ENCODE peak calls at places on chromosomes 7 and 10, in nine cellular contexts. One of them, this sample, is unnamed.

GRCh38 chr10:119025336-119025735 is 4.2 kb upstream of the NANOS1 start:
- DNase-seq in osteoblast: peak
- DNase-seq in heart right ventricle: peak
- DNase-seq in bronchial epithelial cell: peak
- DNase-seq in AG10803: peak
- DNase-seq in endothelial cell: no peak
- DNase-seq in CD8-positive, alpha-beta T cell: no peak
- DNase-seq in GM10248: no peak
- DNase-seq in foreskin keratinocyte: peak
- DNase-seq in this sample: no peak

GRCh38 chr7:90903856-90904255 is 307.7 kb downstream of the CDK14 start:
- DNase-seq in osteoblast: no peak
- DNase-seq in heart right ventricle: no peak
- DNase-seq in bronchial epithelial cell: no peak
- DNase-seq in AG10803: no peak
- DNase-seq in endothelial cell: no peak
- DNase-seq in CD8-positive, alpha-beta T cell: no peak
- DNase-seq in GM10248: no peak
- DNase-seq in foreskin keratinocyte: no peak
- DNase-seq in this sample: no peak

GRCh38 chr7:51141451-51141971 is 175.1 kb downstream of the COBL start:
- DNase-seq in osteoblast: peak
- DNase-seq in heart right ventricle: no peak
- DNase-seq in bronchial epithelial cell: peak
- DNase-seq in AG10803: peak
- DNase-seq in endothelial cell: peak
- DNase-seq in CD8-positive, alpha-beta T cell: no peak
- DNase-seq in GM10248: no peak
- DNase-seq in foreskin keratinocyte: peak
- DNase-seq in this sample: no peak

GRCh38 chr7:95675016-95675415 is 78.7 kb upstream of the PDK4 start:
- DNase-seq in osteoblast: no peak
- DNase-seq in heart right ventricle: no peak
- DNase-seq in bronchial epithelial cell: no peak
- DNase-seq in AG10803: no peak
- DNase-seq in endothelial cell: no peak
- DNase-seq in CD8-positive, alpha-beta T cell: no peak
- DNase-seq in GM10248: no peak
- DNase-seq in foreskin keratinocyte: no peak
- DNase-seq in this sample: no peak

GRCh38 chr10:122239578-122240257 is 31.4 kb upstream of the BTBD16 start:
- DNase-seq in osteoblast: peak
- DNase-seq in heart right ventricle: no peak
- DNase-seq in bronchial epithelial cell: no peak
- DNase-seq in AG10803: peak
- DNase-seq in endothelial cell: no peak
- DNase-seq in CD8-positive, alpha-beta T cell: no peak
- DNase-seq in GM10248: no peak
- DNase-seq in foreskin keratinocyte: no peak
- DNase-seq in this sample: no peak

GRCh38 chr7:122643248-122643647 is 55.7 kb downstream of the RNF133 start:
- DNase-seq in osteoblast: no peak
- DNase-seq in heart right ventricle: no peak
- DNase-seq in bronchial epithelial cell: no peak
- DNase-seq in AG10803: no peak
- DNase-seq in endothelial cell: no peak
- DNase-seq in CD8-positive, alpha-beta T cell: no peak
- DNase-seq in GM10248: no peak
- DNase-seq in foreskin keratinocyte: no peak
- DNase-seq in this sample: no peak

GRCh38 chr7:146242661-146243060 is 126.1 kb downstream of the CNTNAP2 start:
- DNase-seq in osteoblast: no peak
- DNase-seq in heart right ventricle: no peak
- DNase-seq in bronchial epithelial cell: no peak
- DNase-seq in AG10803: no peak
- DNase-seq in endothelial cell: no peak
- DNase-seq in CD8-positive, alpha-beta T cell: no peak
- DNase-seq in GM10248: no peak
- DNase-seq in foreskin keratinocyte: no peak
- DNase-seq in this sample: no peak

GRCh38 chr7:2003451-2003930 is 229.3 kb downstream of the MAD1L1 start:
- DNase-seq in osteoblast: peak
- DNase-seq in heart right ventricle: no peak
- DNase-seq in bronchial epithelial cell: no peak
- DNase-seq in AG10803: no peak
- DNase-seq in endothelial cell: no peak
- DNase-seq in CD8-positive, alpha-beta T cell: no peak
- DNase-seq in GM10248: no peak
- DNase-seq in foreskin keratinocyte: no peak
- DNase-seq in this sample: no peak

GRCh38 chr10:80202934-80203834 is 2.2 kb downstream of the ANXA11 start:
- DNase-seq in osteoblast: peak
- DNase-seq in heart right ventricle: peak
- DNase-seq in bronchial epithelial cell: peak
- DNase-seq in AG10803: peak
- DNase-seq in endothelial cell: peak
- DNase-seq in CD8-positive, alpha-beta T cell: peak
- DNase-seq in GM10248: peak
- DNase-seq in foreskin keratinocyte: peak
- DNase-seq in this sample: peak

GRCh38 chr10:6399241-6399701 is 180.8 kb downstream of the PRKCQ start:
- DNase-seq in osteoblast: no peak
- DNase-seq in heart right ventricle: peak
- DNase-seq in bronchial epithelial cell: no peak
- DNase-seq in AG10803: peak
- DNase-seq in endothelial cell: no peak
- DNase-seq in CD8-positive, alpha-beta T cell: no peak
- DNase-seq in GM10248: no peak
- DNase-seq in foreskin keratinocyte: no peak
- DNase-seq in this sample: no peak

GRCh38 chr7:35035511-35035921 is 1.8 kb downstream of the DPY19L1 start:
- DNase-seq in osteoblast: no peak
- DNase-seq in heart right ventricle: no peak
- DNase-seq in bronchial epithelial cell: peak
- DNase-seq in AG10803: peak
- DNase-seq in endothelial cell: no peak
- DNase-seq in CD8-positive, alpha-beta T cell: no peak
- DNase-seq in GM10248: peak
- DNase-seq in foreskin keratinocyte: peak
- DNase-seq in this sample: peak

GRCh38 chr10:122647383-122647968 is 52.2 kb downstream of the C10orf120 start:
- DNase-seq in osteoblast: no peak
- DNase-seq in heart right ventricle: no peak
- DNase-seq in bronchial epithelial cell: no peak
- DNase-seq in AG10803: no peak
- DNase-seq in endothelial cell: no peak
- DNase-seq in CD8-positive, alpha-beta T cell: no peak
- DNase-seq in GM10248: no peak
- DNase-seq in foreskin keratinocyte: no peak
- DNase-seq in this sample: no peak

GRCh38 chr7:75888464-75889222 is 9.8 kb downstream of the RHBDD2 start:
- DNase-seq in osteoblast: no peak
- DNase-seq in heart right ventricle: peak
- DNase-seq in bronchial epithelial cell: no peak
- DNase-seq in AG10803: no peak
- DNase-seq in endothelial cell: no peak
- DNase-seq in CD8-positive, alpha-beta T cell: no peak
- DNase-seq in GM10248: no peak
- DNase-seq in foreskin keratinocyte: no peak
- DNase-seq in this sample: no peak

GRCh38 chr10:117005454-117006055 is 568 bp upstream of the SHTN1 start:
- DNase-seq in osteoblast: peak
- DNase-seq in heart right ventricle: no peak
- DNase-seq in bronchial epithelial cell: no peak
- DNase-seq in AG10803: no peak
- DNase-seq in endothelial cell: peak
- DNase-seq in CD8-positive, alpha-beta T cell: no peak
- DNase-seq in GM10248: peak
- DNase-seq in foreskin keratinocyte: no peak
- DNase-seq in this sample: peak

GRCh38 chr10:113891476-113891875 is 37.0 kb downstream of the NHLRC2 start:
- DNase-seq in osteoblast: no peak
- DNase-seq in heart right ventricle: peak
- DNase-seq in bronchial epithelial cell: no peak
- DNase-seq in AG10803: peak
- DNase-seq in endothelial cell: no peak
- DNase-seq in CD8-positive, alpha-beta T cell: no peak
- DNase-seq in GM10248: no peak
- DNase-seq in foreskin keratinocyte: no peak
- DNase-seq in this sample: no peak

GRCh38 chr7:27547401-27547800 is 115.3 kb downstream of the HIBADH start:
- DNase-seq in osteoblast: peak
- DNase-seq in heart right ventricle: no peak
- DNase-seq in bronchial epithelial cell: no peak
- DNase-seq in AG10803: peak
- DNase-seq in endothelial cell: no peak
- DNase-seq in CD8-positive, alpha-beta T cell: no peak
- DNase-seq in GM10248: no peak
- DNase-seq in foreskin keratinocyte: no peak
- DNase-seq in this sample: no peak

GRCh38 chr10:95506056-95506737 is 55.0 kb downstream of the SORBS1 start:
- DNase-seq in osteoblast: no peak
- DNase-seq in heart right ventricle: no peak
- DNase-seq in bronchial epithelial cell: no peak
- DNase-seq in AG10803: no peak
- DNase-seq in endothelial cell: no peak
- DNase-seq in CD8-positive, alpha-beta T cell: no peak
- DNase-seq in GM10248: no peak
- DNase-seq in foreskin keratinocyte: no peak
- DNase-seq in this sample: no peak

DNA sequence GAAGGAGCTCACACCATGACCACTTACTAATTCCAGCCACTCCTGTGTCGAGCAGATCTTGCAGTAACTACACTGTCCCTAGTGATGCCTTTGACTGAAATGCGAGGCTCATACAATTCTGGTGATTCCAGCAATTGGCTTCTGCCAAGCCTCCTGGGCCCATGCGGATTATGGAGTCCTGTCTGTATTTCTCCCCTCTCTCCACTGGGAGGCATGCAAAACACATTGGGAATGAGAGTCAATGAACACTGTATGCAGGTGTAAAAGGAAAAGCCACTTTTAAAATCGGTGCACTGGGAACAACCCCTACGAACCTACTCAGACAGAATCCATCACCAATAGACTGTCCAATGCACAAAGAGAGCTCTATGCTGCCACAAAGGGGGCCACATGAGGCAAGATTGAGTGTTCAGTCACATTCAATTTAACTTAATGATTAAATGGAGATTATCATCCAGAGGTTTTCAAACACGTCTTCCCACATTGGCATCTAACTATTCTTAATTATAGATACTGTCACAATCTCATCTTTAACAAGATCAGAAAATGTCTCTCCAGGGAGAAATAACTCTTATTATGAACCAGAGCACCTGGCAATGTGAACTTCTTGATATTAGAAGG is 550.6 kb downstream of the GLRX3 start:
- DNase-seq in osteoblast: no peak
- DNase-seq in heart right ventricle: no peak
- DNase-seq in bronchial epithelial cell: peak
- DNase-seq in AG10803: no peak
- DNase-seq in endothelial cell: no peak
- DNase-seq in CD8-positive, alpha-beta T cell: no peak
- DNase-seq in GM10248: no peak
- DNase-seq in foreskin keratinocyte: no peak
- DNase-seq in this sample: no peak
- TF ChIP-seq CTCF in osteoblast: no peak
- TF ChIP-seq CTCF in heart right ventricle: peak
- TF ChIP-seq CTCF in bronchial epithelial cell: no peak
- TF ChIP-seq CTCF in AG10803: no peak
- TF ChIP-seq CTCF in endothelial cell: no peak
- TF ChIP-seq CTCF in CD8-positive, alpha-beta T cell: no peak
- TF ChIP-seq CTCF in GM10248: no peak
- TF ChIP-seq CTCF in foreskin keratinocyte: no peak
- TF ChIP-seq CTCF in this sample: no peak

DNA sequence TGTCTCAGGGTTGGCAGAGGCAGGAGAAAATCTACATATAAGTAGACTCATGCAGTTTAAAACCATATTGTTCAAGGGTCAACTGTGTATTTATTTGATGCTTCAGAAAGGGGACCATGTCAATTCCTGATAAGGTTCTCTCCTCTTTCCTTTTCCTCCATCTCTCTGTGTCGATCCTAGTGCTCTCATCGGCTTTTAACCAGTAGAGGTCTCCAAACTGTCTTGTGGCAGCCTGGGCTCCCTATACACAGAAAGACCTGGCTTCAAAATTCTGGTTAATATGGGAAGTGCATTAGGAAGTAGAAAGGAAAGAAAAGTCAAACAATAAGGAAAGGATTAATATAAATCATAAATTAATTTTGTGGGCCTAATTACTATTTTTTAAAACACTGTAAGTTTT is 304.4 kb upstream of the C7orf33 start:
- DNase-seq in osteoblast: peak
- DNase-seq in heart right ventricle: no peak
- DNase-seq in bronchial epithelial cell: peak
- DNase-seq in AG10803: no peak
- DNase-seq in endothelial cell: peak
- DNase-seq in CD8-positive, alpha-beta T cell: no peak
- DNase-seq in GM10248: no peak
- DNase-seq in foreskin keratinocyte: peak
- DNase-seq in this sample: no peak
- TF ChIP-seq CTCF in osteoblast: peak
- TF ChIP-seq CTCF in heart right ventricle: no peak
- TF ChIP-seq CTCF in bronchial epithelial cell: peak
- TF ChIP-seq CTCF in AG10803: peak
- TF ChIP-seq CTCF in endothelial cell: no peak
- TF ChIP-seq CTCF in CD8-positive, alpha-beta T cell: no peak
- TF ChIP-seq CTCF in GM10248: peak
- TF ChIP-seq CTCF in foreskin keratinocyte: peak
- TF ChIP-seq CTCF in this sample: no peak

GRCh38 chr7:73522081-73522818 is at the start of gene BAZ1B:
- DNase-seq in osteoblast: peak
- DNase-seq in heart right ventricle: peak
- DNase-seq in bronchial epithelial cell: peak
- DNase-seq in AG10803: peak
- DNase-seq in endothelial cell: peak
- DNase-seq in CD8-positive, alpha-beta T cell: peak
- DNase-seq in GM10248: peak
- DNase-seq in foreskin keratinocyte: peak
- DNase-seq in this sample: peak
- TF ChIP-seq CTCF in osteoblast: no peak
- TF ChIP-seq CTCF in heart right ventricle: peak
- TF ChIP-seq CTCF in bronchial epithelial cell: peak
- TF ChIP-seq CTCF in AG10803: peak
- TF ChIP-seq CTCF in endothelial cell: no peak
- TF ChIP-seq CTCF in CD8-positive, alpha-beta T cell: no peak
- TF ChIP-seq CTCF in GM10248: no peak
- TF ChIP-seq CTCF in foreskin keratinocyte: no peak
- TF ChIP-seq CTCF in this sample: no peak

DNA sequence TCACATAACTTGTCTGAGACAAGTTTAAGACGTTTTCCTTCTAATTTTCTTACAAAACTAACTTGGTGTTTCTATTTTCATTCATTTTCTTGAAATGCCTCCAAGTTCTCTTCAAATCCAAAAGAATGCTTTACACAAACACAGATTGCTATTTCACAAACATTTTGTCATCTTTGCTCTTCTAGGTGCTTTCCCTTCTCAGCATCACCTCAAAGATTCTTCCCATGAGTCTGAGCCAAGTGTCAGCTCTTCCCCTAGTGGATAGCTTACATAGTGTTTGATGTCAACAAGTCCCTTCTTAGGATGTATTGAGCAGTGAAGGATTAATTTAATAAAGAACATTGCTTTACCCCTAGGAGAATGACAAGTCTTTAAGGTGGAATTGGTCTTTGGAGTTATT is 38.1 kb upstream of the SEMA3A start:
- DNase-seq in osteoblast: no peak
- DNase-seq in heart right ventricle: no peak
- DNase-seq in bronchial epithelial cell: peak
- DNase-seq in AG10803: peak
- DNase-seq in endothelial cell: no peak
- DNase-seq in CD8-positive, alpha-beta T cell: no peak
- DNase-seq in GM10248: no peak
- DNase-seq in foreskin keratinocyte: no peak
- DNase-seq in this sample: no peak
- TF ChIP-seq CTCF in osteoblast: peak
- TF ChIP-seq CTCF in heart right ventricle: no peak
- TF ChIP-seq CTCF in bronchial epithelial cell: no peak
- TF ChIP-seq CTCF in AG10803: peak
- TF ChIP-seq CTCF in endothelial cell: no peak
- TF ChIP-seq CTCF in CD8-positive, alpha-beta T cell: no peak
- TF ChIP-seq CTCF in GM10248: no peak
- TF ChIP-seq CTCF in foreskin keratinocyte: peak
- TF ChIP-seq CTCF in this sample: no peak